ENCODE peak calls at places on chromosomes 11 and 22, in four cellular contexts. B, Y, C and T are unnamed samples.

GRCh38 chr11:78351979-78352731 is 65.5 kb downstream of the GAB2 start:
- DNase-seq in B (no peak), Y (no peak), C (peak; percentile 23), T (no peak)

GRCh38 chr11:9001736-9002135 is 2.1 kb downstream of the NRIP3 start:
- DNase-seq in B (no peak), Y (no peak), C (no peak), T (no peak)

GRCh38 chr11:23398052-23398451 is 537.8 kb upstream of the CCDC179 start:
- DNase-seq in B (no peak), Y (no peak), C (no peak), T (no peak)

GRCh38 chr22:38398609-38399401 is 56.2 kb downstream of the KCNJ4 start:
- DNase-seq in B (peak; percentile 93), Y (peak; percentile 90), C (peak; percentile 93), T (no peak)

GRCh38 chr11:109795234-109795633 is 298.0 kb upstream of the ZC3H12C start:
- DNase-seq in B (no peak), Y (no peak), C (no peak), T (no peak)

GRCh38 chr22:50017701-50018224 is 5.2 kb upstream of the IL17REL start:
- DNase-seq in B (no peak), Y (no peak), C (no peak), T (no peak)

GRCh38 chr11:833849-834311 is 1.1 kb downstream of the CD151 start:
- DNase-seq in B (no peak), Y (no peak), C (no peak), T (no peak)

GRCh38 chr22:18110944-18111758 is 542 bp downstream of the TUBA8 start:
- DNase-seq in B (peak; percentile 47), Y (no peak), C (no peak), T (no peak)

GRCh38 chr11:102291831-102292230 is 25.5 kb upstream of the BIRC3 start:
- DNase-seq in B (no peak), Y (no peak), C (peak; percentile 56), T (no peak)

GRCh38 chr11:111922803-111923202 is 4.1 kb downstream of the C11orf52 start:
- DNase-seq in B (peak; percentile 53), Y (no peak), C (no peak), T (no peak)

GRCh38 chr22:31734512-31734911 is 15.4 kb downstream of the PRR14L start:
- DNase-seq in B (no peak), Y (no peak), C (no peak), T (no peak)

GRCh38 chr11:44325698-44326097 is 15.8 kb upstream of the ALX4 start:
- DNase-seq in B (no peak), Y (no peak), C (no peak), T (no peak)

GRCh38 chr11:100328626-100329340 is 358.3 kb upstream of the ARHGAP42 start:
- DNase-seq in B (no peak), Y (peak; percentile 16), C (no peak), T (no peak)
- TF ChIP-seq CTCF in B (no peak), Y (no peak), C (no peak), T (no peak)

GRCh38 chr11:118294053-118294452 is 10.5 kb upstream of the CD3E start:
- DNase-seq in B (no peak), Y (no peak), C (no peak), T (no peak)

GRCh38 chr11:118290923-118291322 is 13.6 kb upstream of the CD3E start:
- DNase-seq in B (no peak), Y (peak; percentile 48), C (peak; percentile 19), T (no peak)

GRCh38 chr11:118291453-118291852 is 13.1 kb upstream of the CD3E start:
- DNase-seq in B (no peak), Y (no peak), C (no peak), T (no peak)

GRCh38 chr11:118295199-118295598 is 9.3 kb upstream of the CD3E start:
- DNase-seq in B (no peak), Y (no peak), C (no peak), T (no peak)

DNA sequence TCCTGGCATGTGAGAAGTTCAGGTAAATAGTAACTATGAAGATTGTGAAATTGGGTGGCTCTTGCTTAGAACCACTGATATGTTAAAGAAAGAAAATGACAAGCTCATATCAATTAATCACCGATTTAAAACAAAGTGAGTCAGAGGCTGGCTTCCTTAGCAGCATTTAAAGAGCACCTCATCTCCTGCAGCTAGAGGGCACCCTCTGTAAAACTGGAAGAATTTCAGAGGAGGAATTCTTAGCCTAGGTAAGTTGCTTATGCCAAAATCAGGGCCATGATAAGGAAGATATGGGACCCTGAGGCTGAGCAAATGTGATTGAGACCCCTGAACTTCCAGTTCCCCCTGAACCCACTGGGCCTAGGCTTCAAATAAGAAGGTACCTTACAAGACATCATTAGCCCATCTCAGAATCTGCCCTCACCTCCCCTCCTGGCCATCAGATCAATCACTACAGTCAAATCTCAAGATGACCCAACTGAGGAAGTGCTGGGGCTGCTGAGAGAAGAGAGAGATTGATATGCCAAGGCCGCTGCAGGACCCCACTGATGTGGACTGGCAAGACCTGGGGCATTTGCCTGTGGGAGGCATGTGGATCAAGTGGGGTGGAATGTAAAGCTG is 8.6 kb upstream of the CD3E start:
- DNase-seq in B (no peak), Y (peak; percentile 54), C (peak; percentile 28), T (no peak)
- TF ChIP-seq CTCF in B (no peak), Y (peak; percentile 43), C (peak; percentile 59), T (peak; percentile 55)

GRCh38 chr11:27721505-27722116 is 21.4 kb upstream of the BDNF start:
- DNase-seq in B (no peak), Y (no peak), C (no peak), T (no peak)

GRCh38 chr11:27718853-27719574 is 18.8 kb upstream of the BDNF start:
- DNase-seq in B (no peak), Y (no peak), C (peak; percentile 87), T (no peak)

GRCh38 chr11:27722117-27722844 is 22.0 kb upstream of the BDNF start:
- DNase-seq in B (no peak), Y (peak; percentile 22), C (peak; percentile 35), T (no peak)

GRCh38 chr11:27719575-27719925 is 19.3 kb upstream of the BDNF start:
- DNase-seq in B (no peak), Y (no peak), C (no peak), T (no peak)

DNA sequence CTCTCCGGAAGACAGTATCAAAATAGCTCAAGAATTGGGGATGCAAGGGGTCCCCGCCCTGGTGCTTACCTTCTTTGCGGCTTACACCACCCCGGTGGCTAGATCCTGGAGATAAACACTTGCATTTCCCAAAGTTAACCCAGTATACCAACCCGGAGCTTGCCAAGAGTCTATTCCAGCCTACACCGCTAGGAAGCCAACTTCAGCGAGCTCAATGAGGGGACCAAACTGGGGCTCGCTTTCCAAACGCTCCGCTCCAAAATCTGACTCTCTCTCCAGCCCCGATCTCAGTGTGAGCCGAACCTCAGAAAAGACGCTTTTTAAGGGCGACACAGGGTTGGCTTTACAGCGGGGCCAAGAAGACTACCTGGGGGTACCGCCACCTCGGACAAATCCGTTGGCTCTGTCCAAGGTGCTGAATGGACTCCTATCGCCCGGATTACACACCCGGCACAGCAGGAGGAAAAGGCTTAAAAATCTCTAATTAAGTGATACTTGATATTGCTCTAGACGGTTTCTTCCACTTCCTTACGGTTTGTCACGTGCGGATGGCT is 20.1 kb upstream of the BDNF start:
- DNase-seq in B (no peak), Y (peak; percentile 18), C (peak; percentile 89), T (no peak)
- TF ChIP-seq CTCF in B (no peak), Y (no peak), C (peak; percentile 38), T (no peak)

GRCh38 chr11:33989461-33989860 is 62.1 kb upstream of the CAPRIN1 start:
- DNase-seq in B (no peak), Y (no peak), C (no peak), T (no peak)
- TF ChIP-seq CTCF in B (no peak), Y (no peak), C (no peak), T (no peak)

DNA sequence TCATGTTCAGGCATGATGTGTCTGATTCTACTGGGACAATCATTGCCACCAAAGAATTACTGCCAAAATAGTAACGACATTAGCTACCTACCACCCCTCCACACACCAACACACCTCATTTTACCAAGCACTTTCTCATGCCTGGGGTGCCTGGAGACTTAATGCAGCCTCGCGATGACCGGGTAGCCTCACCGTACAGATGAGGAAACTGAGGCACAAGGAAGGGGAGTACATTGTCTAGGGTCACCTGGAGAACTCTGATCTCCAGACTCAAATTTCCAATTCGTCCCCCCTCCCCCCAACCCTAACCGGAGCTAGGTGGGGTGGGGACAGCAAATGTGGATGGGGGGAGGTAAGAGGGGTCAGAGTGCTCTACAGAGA is 2.7 kb upstream of the RTN4RL2 start:
- DNase-seq in B (no peak), Y (no peak), C (no peak), T (no peak)
- TF ChIP-seq CTCF in B (no peak), Y (no peak), C (no peak), T (no peak)

GRCh38 chr22:27409299-27409698 is 392.3 kb downstream of the MN1 start:
- DNase-seq in B (no peak), Y (no peak), C (no peak), T (no peak)
- TF ChIP-seq CTCF in B (no peak), Y (no peak), C (no peak), T (no peak)

GRCh38 chr11:59668188-59668949 is 468 bp downstream of the PATL1 start:
- DNase-seq in B (peak; percentile 77), Y (peak; percentile 77), C (peak; percentile 74), T (peak; percentile 31)
- TF ChIP-seq CTCF in B (no peak), Y (no peak), C (no peak), T (peak; percentile 36)

DNA sequence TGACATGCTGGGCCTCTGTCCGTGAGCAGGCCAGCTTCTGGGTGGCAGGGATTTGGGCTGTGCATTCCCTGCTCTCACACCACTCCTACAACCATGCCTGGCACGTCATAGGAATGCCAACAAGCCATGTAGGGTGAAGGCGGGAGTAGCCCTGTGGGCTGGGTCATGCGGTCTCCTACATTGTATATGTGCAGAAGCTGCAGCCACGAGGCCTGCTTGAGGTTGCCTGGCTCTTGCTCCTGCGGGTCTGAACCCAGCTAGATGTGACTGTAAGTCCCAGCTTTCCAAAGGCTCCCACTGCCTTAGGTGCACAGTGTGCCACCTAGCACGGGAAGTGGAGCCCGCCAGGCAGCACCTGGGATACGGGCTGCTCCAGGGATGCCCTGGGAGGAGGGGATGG is 14.6 kb downstream of the MYEOV start:
- DNase-seq in B (no peak), Y (no peak), C (no peak), T (no peak)
- TF ChIP-seq CTCF in B (no peak), Y (no peak), C (no peak), T (no peak)

GRCh38 chr11:86676010-86676409 is 3.6 kb upstream of the ME3 start:
- DNase-seq in B (no peak), Y (no peak), C (no peak), T (no peak)

GRCh38 chr11:86674965-86675364 is 2.5 kb upstream of the ME3 start:
- DNase-seq in B (no peak), Y (no peak), C (no peak), T (no peak)

GRCh38 chr11:86678823-86679222 is 6.4 kb upstream of the ME3 start:
- DNase-seq in B (no peak), Y (no peak), C (no peak), T (no peak)

GRCh38 chr11:86678296-86678695 is 5.9 kb upstream of the ME3 start:
- DNase-seq in B (no peak), Y (no peak), C (no peak), T (no peak)

GRCh38 chr11:86676533-86677154 is 4.2 kb upstream of the ME3 start:
- DNase-seq in B (no peak), Y (peak; percentile 23), C (peak; percentile 15), T (no peak)
- TF ChIP-seq CTCF in B (no peak), Y (peak; percentile 44), C (peak; percentile 27), T (peak; percentile 43)